ENCODE peak calls at places on chromosome 14, in seven cellular contexts. One of them, this sample, is unnamed.

GRCh38 chr14:101706509-101707284 is 54.8 kb upstream of the PPP2R5C start:
- DNase-seq in Daoy: no peak
- DNase-seq in H9: no peak
- DNase-seq in kidney tubule cell: no peak
- DNase-seq in activated naive CD4-positive, alpha-beta T cell: no peak
- DNase-seq in psoas muscle: no peak
- DNase-seq in right atrium auricular region: no peak
- DNase-seq in this sample: no peak

GRCh38 chr14:21917699-21918436 is 244.2 kb upstream of the OR4E1 start:
- DNase-seq in psoas muscle: no peak
- DNase-seq in activated naive CD4-positive, alpha-beta T cell: no peak
- DNase-seq in Daoy: peak; percentile 66
- DNase-seq in right atrium auricular region: no peak
- DNase-seq in H9: no peak
- DNase-seq in kidney tubule cell: peak; percentile 69
- DNase-seq in this sample: peak; percentile 95

GRCh38 chr14:50342211-50343080 is 30.3 kb downstream of the DMAC2L start:
- DNase-seq in psoas muscle: no peak
- DNase-seq in Daoy: peak; percentile 78
- DNase-seq in H9: peak; percentile 55
- DNase-seq in activated naive CD4-positive, alpha-beta T cell: no peak
- DNase-seq in kidney tubule cell: peak; percentile 79
- DNase-seq in right atrium auricular region: peak; percentile 69
- DNase-seq in this sample: peak; percentile 86

GRCh38 chr14:89617471-89618291 is 200.6 kb upstream of the FOXN3 start:
- DNase-seq in activated naive CD4-positive, alpha-beta T cell: no peak
- DNase-seq in kidney tubule cell: peak; percentile 56
- DNase-seq in Daoy: peak; percentile 54
- DNase-seq in psoas muscle: peak; percentile 24
- DNase-seq in right atrium auricular region: peak; percentile 70
- DNase-seq in H9: no peak
- DNase-seq in this sample: peak; percentile 29

GRCh38 chr14:93163570-93163969 is 21.1 kb downstream of the MOAP1 start:
- DNase-seq in right atrium auricular region: no peak
- DNase-seq in psoas muscle: no peak
- DNase-seq in Daoy: no peak
- DNase-seq in activated naive CD4-positive, alpha-beta T cell: no peak
- DNase-seq in kidney tubule cell: no peak
- DNase-seq in H9: no peak
- DNase-seq in this sample: no peak

GRCh38 chr14:72615511-72616121 is 278.3 kb downstream of the DPF3 start:
- DNase-seq in H9: no peak
- DNase-seq in psoas muscle: peak; percentile 44
- DNase-seq in kidney tubule cell: peak; percentile 93
- DNase-seq in activated naive CD4-positive, alpha-beta T cell: no peak
- DNase-seq in right atrium auricular region: no peak
- DNase-seq in Daoy: peak; percentile 83
- DNase-seq in this sample: peak; percentile 79

GRCh38 chr14:49940805-49941421 is 48.0 kb downstream of the ARF6 start:
- DNase-seq in Daoy: no peak
- DNase-seq in right atrium auricular region: no peak
- DNase-seq in activated naive CD4-positive, alpha-beta T cell: no peak
- DNase-seq in H9: no peak
- DNase-seq in kidney tubule cell: peak; percentile 59
- DNase-seq in psoas muscle: no peak
- DNase-seq in this sample: peak; percentile 36

GRCh38 chr14:94598816-94599655 is 13.2 kb upstream of the SERPINA3 start:
- DNase-seq in kidney tubule cell: peak; percentile 99
- DNase-seq in psoas muscle: peak; percentile 68
- DNase-seq in H9: peak; percentile 38
- DNase-seq in activated naive CD4-positive, alpha-beta T cell: no peak
- DNase-seq in Daoy: peak; percentile 96
- DNase-seq in right atrium auricular region: peak; percentile 86
- DNase-seq in this sample: peak; percentile 87

GRCh38 chr14:63938198-63939005 is 85.6 kb downstream of the SYNE2 start:
- DNase-seq in Daoy: no peak
- DNase-seq in psoas muscle: no peak
- DNase-seq in activated naive CD4-positive, alpha-beta T cell: no peak
- DNase-seq in right atrium auricular region: no peak
- DNase-seq in kidney tubule cell: peak; percentile 68
- DNase-seq in H9: no peak
- DNase-seq in this sample: no peak

GRCh38 chr14:90103808-90104207 is 42.0 kb downstream of the KCNK13 start:
- DNase-seq in Daoy: no peak
- DNase-seq in kidney tubule cell: no peak
- DNase-seq in psoas muscle: no peak
- DNase-seq in H9: no peak
- DNase-seq in activated naive CD4-positive, alpha-beta T cell: no peak
- DNase-seq in right atrium auricular region: no peak
- DNase-seq in this sample: peak; percentile 68

GRCh38 chr14:96055065-96055752 is 16.0 kb downstream of the C14orf132 start:
- DNase-seq in activated naive CD4-positive, alpha-beta T cell: no peak
- DNase-seq in H9: no peak
- DNase-seq in right atrium auricular region: no peak
- DNase-seq in kidney tubule cell: no peak
- DNase-seq in psoas muscle: no peak
- DNase-seq in Daoy: no peak
- DNase-seq in this sample: no peak

This sample was measured in PC-3.